ENCODE peak calls at places on chromosome 14, in seven cellular contexts. G, M, K, C, I, T and V are unnamed samples.

GRCh38 chr14:77120771-77121743 is 20.5 kb downstream of the ZDHHC22 start:
- DNase-seq in G (peak), M (peak), K (no peak), C (peak), I (peak), T (peak), V (no peak)

GRCh38 chr14:20632448-20632830 is 9.1 kb downstream of the OR6S1 start:
- DNase-seq in G (no peak), M (no peak), K (no peak), C (no peak), I (no peak), T (no peak), V (no peak)

GRCh38 chr14:101187816-101188570 is 284.5 kb upstream of the RTL1 start:
- DNase-seq in G (peak), M (no peak), K (no peak), C (no peak), I (no peak), T (no peak), V (no peak)

GRCh38 chr14:68542346-68542745 is 250.5 kb downstream of the ZFP36L1 start:
- DNase-seq in G (no peak), M (no peak), K (no peak), C (no peak), I (no peak), T (no peak), V (no peak)

GRCh38 chr14:74868739-74869138 is 7.2 kb downstream of the PROX2 start:
- DNase-seq in G (no peak), M (no peak), K (no peak), C (no peak), I (no peak), T (no peak), V (no peak)

GRCh38 chr14:102275866-102276265 is 29.1 kb downstream of the MOK start:
- DNase-seq in G (no peak), M (no peak), K (no peak), C (no peak), I (no peak), T (no peak), V (no peak)

GRCh38 chr14:97138801-97139200 is 341.6 kb downstream of the VRK1 start:
- DNase-seq in G (no peak), M (no peak), K (no peak), C (no peak), I (no peak), T (no peak), V (peak)

GRCh38 chr14:102652194-102652593 is 59.7 kb downstream of the RCOR1 start:
- DNase-seq in G (no peak), M (no peak), K (no peak), C (no peak), I (no peak), T (no peak), V (no peak)

GRCh38 chr14:100827751-100828447 is 2.0 kb downstream of the MEG3 start:
- DNase-seq in G (no peak), M (no peak), K (no peak), C (no peak), I (peak), T (no peak), V (peak)

DNA sequence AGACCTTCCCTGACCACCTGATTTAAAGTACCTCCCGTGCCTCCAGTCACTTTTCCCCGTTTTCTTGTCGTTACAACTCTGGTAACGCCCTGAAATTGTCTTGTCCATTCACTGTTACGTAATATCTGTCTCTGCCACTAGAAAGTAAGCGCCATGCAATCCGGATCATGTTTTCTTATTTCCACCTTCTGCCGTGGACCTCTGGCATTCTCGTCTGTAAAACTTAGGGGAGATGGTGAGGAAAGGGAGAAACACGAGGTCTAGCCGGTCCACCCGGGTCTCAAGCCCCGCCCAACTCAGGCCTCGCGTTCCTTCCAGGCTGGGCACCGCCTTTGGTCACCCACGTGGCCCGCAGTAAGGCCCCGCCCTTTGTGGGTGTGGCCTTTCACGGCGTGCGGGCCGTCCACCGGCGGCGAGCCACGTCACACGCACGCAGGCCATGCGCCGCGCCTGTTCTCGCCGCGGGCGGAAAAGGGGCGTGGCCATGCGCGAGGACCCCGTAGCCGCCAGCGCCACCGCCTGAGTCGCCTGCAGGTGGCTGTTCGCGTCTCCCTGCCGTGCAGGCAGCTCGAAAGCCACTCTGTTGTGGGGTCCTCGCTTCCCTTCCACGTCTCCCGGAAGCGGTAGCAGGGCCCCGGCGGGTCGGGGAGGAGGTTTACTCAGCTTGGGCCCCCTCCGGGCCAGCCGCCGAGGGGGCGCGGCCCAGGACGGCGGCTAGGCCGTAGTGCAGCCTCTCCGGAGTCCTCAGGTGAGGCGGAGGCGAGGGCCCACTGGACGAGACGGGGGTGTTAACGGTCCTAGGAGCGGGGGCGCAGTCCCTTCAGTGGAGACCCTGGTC is at the start of gene GOLGA5:
- DNase-seq in G (peak), M (peak), K (peak), C (peak), I (peak), T (peak), V (peak)
- TF ChIP-seq POLR2A in G (peak), M (peak), K (peak), C (peak), I (peak), T (peak), V (peak)

GRCh38 chr14:31561155-31561846 is at the start of gene NUBPL:
- DNase-seq in G (peak), M (peak), K (peak), C (peak), I (peak), T (peak), V (peak)
- TF ChIP-seq POLR2A in G (peak), M (no peak), K (peak), C (no peak), I (no peak), T (peak), V (peak)

GRCh38 chr14:105701456-105702274 is 175.3 kb downstream of the TMEM121 start:
- DNase-seq in G (no peak), M (no peak), K (no peak), C (no peak), I (no peak), T (no peak), V (no peak)
- TF ChIP-seq POLR2A in G (no peak), M (no peak), K (no peak), C (no peak), I (no peak), T (peak), V (no peak)

GRCh38 chr14:65229431-65230286 is 127.3 kb upstream of the MAX start:
- DNase-seq in G (peak), M (no peak), K (no peak), C (peak), I (peak), T (no peak), V (peak)
- TF ChIP-seq POLR2A in G (no peak), M (no peak), K (no peak), C (no peak), I (no peak), T (no peak), V (no peak)

DNA sequence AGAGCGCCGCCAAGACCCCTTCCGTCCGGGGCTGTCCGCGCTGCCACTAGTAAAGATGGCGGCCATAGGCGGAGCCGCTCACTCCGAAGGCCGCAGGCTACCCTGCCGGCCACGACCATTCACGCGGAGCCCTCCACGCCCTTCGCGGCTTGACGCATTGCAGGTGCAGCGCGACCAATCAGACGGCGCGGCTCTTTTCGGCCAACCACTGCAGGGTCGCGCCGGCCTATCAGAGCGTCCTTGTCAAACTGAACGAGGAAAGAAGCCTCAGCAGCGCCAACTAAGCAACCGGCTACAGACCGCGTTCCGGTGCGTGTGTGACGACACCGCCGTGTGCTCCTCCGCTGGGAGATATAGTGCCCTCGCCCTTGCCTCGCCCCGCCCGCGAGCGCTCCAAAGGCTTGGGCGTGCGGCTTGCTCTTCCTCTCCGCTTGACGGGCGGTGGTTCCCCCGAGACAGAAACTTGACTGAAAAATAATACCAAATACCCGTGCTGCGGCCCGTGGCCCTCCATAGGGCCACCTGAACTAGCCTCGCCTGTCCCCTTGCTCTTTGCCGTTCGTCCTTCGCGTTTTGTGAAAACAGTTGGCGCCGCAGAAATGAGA is 13.6 kb upstream of the CALM1 start:
- DNase-seq in G (peak), M (peak), K (peak), C (peak), I (peak), T (peak), V (peak)
- TF ChIP-seq POLR2A in G (peak), M (peak), K (peak), C (peak), I (peak), T (peak), V (peak)

GRCh38 chr14:95426116-95426475 is 90.4 kb downstream of the SYNE3 start:
- DNase-seq in G (no peak), M (no peak), K (no peak), C (no peak), I (no peak), T (no peak), V (no peak)
- TF ChIP-seq POLR2A in G (no peak), M (no peak), K (no peak), C (no peak), I (no peak), T (no peak), V (no peak)

GRCh38 chr14:52951730-52952481 is 1.1 kb upstream of the FERMT2 start:
- DNase-seq in G (no peak), M (peak), K (no peak), C (no peak), I (peak), T (no peak), V (peak)

GRCh38 chr14:52949711-52950409 is 990 bp downstream of the FERMT2 start:
- DNase-seq in G (no peak), M (peak), K (no peak), C (no peak), I (peak), T (no peak), V (no peak)

GRCh38 chr14:52950410-52950897 is 396 bp downstream of the FERMT2 start:
- DNase-seq in G (peak), M (peak), K (no peak), C (no peak), I (peak), T (no peak), V (peak)

GRCh38 chr14:52950898-52951729 is at the start of gene FERMT2:
- DNase-seq in G (peak), M (peak), K (no peak), C (peak), I (peak), T (no peak), V (peak)

GRCh38 chr14:52954346-52955214 is 3.7 kb upstream of the FERMT2 start:
- DNase-seq in G (no peak), M (no peak), K (no peak), C (no peak), I (no peak), T (no peak), V (no peak)
- TF ChIP-seq POLR2A in G (peak), M (no peak), K (peak), C (no peak), I (no peak), T (no peak), V (no peak)

GRCh38 chr14:104865631-104866441 is 768 bp downstream of the CEP170B start:
- DNase-seq in G (peak), M (no peak), K (no peak), C (peak), I (peak), T (no peak), V (peak)
- TF ChIP-seq POLR2A in G (no peak), M (no peak), K (peak), C (peak), I (no peak), T (no peak), V (no peak)

GRCh38 chr14:22822619-22823551 is 6.8 kb upstream of the MRPL52 start:
- DNase-seq in G (peak), M (peak), K (no peak), C (peak), I (peak), T (no peak), V (peak)
- TF ChIP-seq POLR2A in G (no peak), M (no peak), K (no peak), C (no peak), I (no peak), T (no peak), V (no peak)